ENCODE peak calls at places on chromosomes 12 and 14, in five cellular contexts. One of them, this sample, is unnamed. For H3K27me3, the result is how much of the 10 kb centered on the place peaks cover.

GRCh38 chr12:112347521-112347920 is 34.7 kb downstream of the HECTD4 start:
- DNase-seq in CD8-positive, alpha-beta T cell: no peak
- DNase-seq in heart right ventricle: no peak
- DNase-seq in esophagus squamous epithelium: no peak
- DNase-seq in GM23338: no peak
- DNase-seq in this sample: no peak

GRCh38 chr12:50620050-50620974 is 115.5 kb downstream of the DIP2B start:
- DNase-seq in CD8-positive, alpha-beta T cell: no peak
- DNase-seq in heart right ventricle: no peak
- DNase-seq in esophagus squamous epithelium: no peak
- DNase-seq in GM23338: peak
- DNase-seq in this sample: no peak

GRCh38 chr14:54213531-54213930 is 183.3 kb upstream of the CDKN3 start:
- DNase-seq in CD8-positive, alpha-beta T cell: no peak
- DNase-seq in heart right ventricle: no peak
- DNase-seq in esophagus squamous epithelium: no peak
- DNase-seq in GM23338: no peak
- DNase-seq in this sample: no peak

GRCh38 chr14:33950320-33951182 is at the start of gene EGLN3:
- DNase-seq in CD8-positive, alpha-beta T cell: no peak
- DNase-seq in heart right ventricle: peak
- DNase-seq in esophagus squamous epithelium: no peak
- DNase-seq in GM23338: peak
- DNase-seq in this sample: peak

GRCh38 chr12:100741084-100741711 is 53.4 kb upstream of the ANO4 start:
- DNase-seq in CD8-positive, alpha-beta T cell: no peak
- DNase-seq in heart right ventricle: no peak
- DNase-seq in esophagus squamous epithelium: no peak
- DNase-seq in GM23338: peak
- DNase-seq in this sample: no peak

GRCh38 chr12:93387780-93388179 is 10.1 kb downstream of the NUDT4 start:
- DNase-seq in CD8-positive, alpha-beta T cell: no peak
- DNase-seq in heart right ventricle: no peak
- DNase-seq in esophagus squamous epithelium: no peak
- DNase-seq in GM23338: no peak
- DNase-seq in this sample: no peak

GRCh38 chr14:90454041-90455000 is 57.5 kb downstream of the CALM1 start:
- DNase-seq in CD8-positive, alpha-beta T cell: no peak
- DNase-seq in heart right ventricle: peak
- DNase-seq in esophagus squamous epithelium: no peak
- DNase-seq in GM23338: peak
- DNase-seq in this sample: no peak

GRCh38 chr12:89947437-89948265 is 239.0 kb upstream of the ATP2B1 start:
- DNase-seq in CD8-positive, alpha-beta T cell: no peak
- DNase-seq in heart right ventricle: no peak
- DNase-seq in esophagus squamous epithelium: no peak
- DNase-seq in GM23338: peak
- DNase-seq in this sample: no peak

GRCh38 chr12:75489613-75490210 is 9.2 kb downstream of the GLIPR1 start:
- DNase-seq in CD8-positive, alpha-beta T cell: no peak
- DNase-seq in heart right ventricle: no peak
- DNase-seq in esophagus squamous epithelium: no peak
- DNase-seq in GM23338: peak
- DNase-seq in this sample: no peak

GRCh38 chr14:102554835-102555819 is 37.3 kb upstream of the RCOR1 start:
- DNase-seq in CD8-positive, alpha-beta T cell: peak
- DNase-seq in heart right ventricle: peak
- DNase-seq in esophagus squamous epithelium: no peak
- DNase-seq in GM23338: peak
- DNase-seq in this sample: peak

GRCh38 chr12:93599192-93599591 is 26.7 kb downstream of the SOCS2 start:
- DNase-seq in CD8-positive, alpha-beta T cell: no peak
- DNase-seq in heart right ventricle: no peak
- DNase-seq in esophagus squamous epithelium: no peak
- DNase-seq in GM23338: no peak
- DNase-seq in this sample: no peak

GRCh38 chr12:105677672-105678071 is 347.2 kb downstream of the C12orf75 start:
- DNase-seq in CD8-positive, alpha-beta T cell: no peak
- DNase-seq in heart right ventricle: no peak
- DNase-seq in esophagus squamous epithelium: no peak
- DNase-seq in GM23338: no peak
- DNase-seq in this sample: no peak

GRCh38 chr12:15846887-15847286 is 35.3 kb upstream of the STRAP start:
- DNase-seq in CD8-positive, alpha-beta T cell: no peak
- DNase-seq in heart right ventricle: no peak
- DNase-seq in esophagus squamous epithelium: no peak
- DNase-seq in GM23338: no peak
- DNase-seq in this sample: no peak

GRCh38 chr14:59254911-59255545 is 66.6 kb downstream of the DAAM1 start:
- DNase-seq in CD8-positive, alpha-beta T cell: no peak
- DNase-seq in heart right ventricle: no peak
- DNase-seq in esophagus squamous epithelium: no peak
- DNase-seq in GM23338: no peak
- DNase-seq in this sample: no peak

GRCh38 chr12:116346751-116347150 is 69.3 kb upstream of the MED13L start:
- DNase-seq in CD8-positive, alpha-beta T cell: no peak
- DNase-seq in heart right ventricle: no peak
- DNase-seq in esophagus squamous epithelium: no peak
- DNase-seq in GM23338: no peak
- DNase-seq in this sample: no peak

GRCh38 chr12:113289361-113289760 is 45.5 kb downstream of the SLC8B1 start:
- DNase-seq in CD8-positive, alpha-beta T cell: no peak
- DNase-seq in heart right ventricle: no peak
- DNase-seq in esophagus squamous epithelium: no peak
- DNase-seq in GM23338: no peak
- DNase-seq in this sample: no peak

GRCh38 chr14:102164241-102164641 is 24.5 kb downstream of the WDR20 start:
- DNase-seq in CD8-positive, alpha-beta T cell: no peak
- DNase-seq in heart right ventricle: no peak
- DNase-seq in esophagus squamous epithelium: no peak
- DNase-seq in GM23338: no peak
- DNase-seq in this sample: no peak

GRCh38 chr12:125140239-125140917 is 75.1 kb downstream of the AACS start:
- DNase-seq in CD8-positive, alpha-beta T cell: no peak
- DNase-seq in heart right ventricle: no peak
- DNase-seq in esophagus squamous epithelium: no peak
- DNase-seq in GM23338: peak
- DNase-seq in this sample: no peak

GRCh38 chr12:116384629-116385485 is 107.4 kb upstream of the MED13L start:
- DNase-seq in CD8-positive, alpha-beta T cell: no peak
- DNase-seq in heart right ventricle: no peak
- DNase-seq in esophagus squamous epithelium: no peak
- DNase-seq in GM23338: peak
- DNase-seq in this sample: no peak

GRCh38 chr14:35384386-35385041 is 20.0 kb downstream of the NFKBIA start:
- DNase-seq in CD8-positive, alpha-beta T cell: no peak
- DNase-seq in heart right ventricle: peak
- DNase-seq in esophagus squamous epithelium: no peak
- DNase-seq in GM23338: no peak
- DNase-seq in this sample: no peak

GRCh38 chr14:85090681-85091080 is 439.3 kb upstream of the FLRT2 start:
- DNase-seq in CD8-positive, alpha-beta T cell: no peak
- DNase-seq in heart right ventricle: no peak
- DNase-seq in esophagus squamous epithelium: no peak
- DNase-seq in GM23338: no peak
- DNase-seq in this sample: no peak

GRCh38 chr12:47868041-47868440 is 36.8 kb downstream of the VDR start:
- DNase-seq in CD8-positive, alpha-beta T cell: no peak
- DNase-seq in heart right ventricle: no peak
- DNase-seq in esophagus squamous epithelium: no peak
- DNase-seq in GM23338: no peak
- DNase-seq in this sample: no peak

GRCh38 chr12:89539425-89540117 is 13.7 kb upstream of the POC1B start:
- DNase-seq in CD8-positive, alpha-beta T cell: no peak
- DNase-seq in heart right ventricle: no peak
- DNase-seq in esophagus squamous epithelium: no peak
- DNase-seq in GM23338: no peak
- DNase-seq in this sample: no peak

GRCh38 chr14:90518941-90519256 is 122.1 kb downstream of the CALM1 start:
- DNase-seq in CD8-positive, alpha-beta T cell: no peak
- DNase-seq in heart right ventricle: no peak
- DNase-seq in esophagus squamous epithelium: no peak
- DNase-seq in GM23338: peak
- DNase-seq in this sample: peak

GRCh38 chr14:104974665-104975390 is 3.3 kb downstream of the AHNAK2 start:
- DNase-seq in CD8-positive, alpha-beta T cell: no peak
- DNase-seq in heart right ventricle: peak
- DNase-seq in esophagus squamous epithelium: no peak
- DNase-seq in GM23338: no peak
- DNase-seq in this sample: no peak

GRCh38 chr14:92644601-92645515 is 103.6 kb downstream of the LGMN start:
- DNase-seq in CD8-positive, alpha-beta T cell: no peak
- DNase-seq in heart right ventricle: no peak
- DNase-seq in esophagus squamous epithelium: no peak
- DNase-seq in GM23338: no peak
- DNase-seq in this sample: no peak

DNA sequence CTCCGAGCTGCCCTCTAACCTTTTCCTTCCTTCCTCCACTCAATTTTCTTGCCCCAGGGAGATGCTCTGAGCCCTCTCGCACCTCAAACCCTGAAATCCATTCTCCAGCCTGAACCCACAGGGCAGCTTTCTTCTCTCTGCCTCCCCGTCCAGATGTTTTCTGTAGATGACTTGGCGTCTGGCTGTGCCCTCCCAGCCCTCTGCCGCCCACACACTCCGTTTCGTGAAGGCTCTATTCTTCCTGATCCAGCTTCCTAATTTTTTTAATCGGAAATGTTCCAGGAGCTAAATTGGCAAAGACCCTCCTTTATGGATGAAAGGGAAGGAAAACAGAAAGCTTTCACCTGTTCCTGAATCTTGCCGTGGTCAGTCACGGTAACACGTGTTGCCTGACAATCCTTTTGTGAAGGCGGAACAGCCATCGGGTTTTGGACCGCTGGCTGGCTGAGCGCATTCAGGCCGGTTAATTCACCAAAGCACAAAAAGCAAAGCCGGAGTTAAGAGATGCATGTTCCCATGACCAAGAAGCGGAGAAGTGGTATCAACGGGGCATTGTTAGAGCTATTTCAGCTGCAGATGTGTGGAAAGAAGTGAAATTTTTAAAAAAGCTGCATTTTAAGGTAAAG is 70.2 kb upstream of the FBRSL1 start:
- DNase-seq in CD8-positive, alpha-beta T cell: no peak
- DNase-seq in heart right ventricle: no peak
- DNase-seq in esophagus squamous epithelium: no peak
- DNase-seq in GM23338: no peak
- DNase-seq in this sample: no peak
- H3K27me3 ChIP-seq in CD8-positive, alpha-beta T cell: under half
- H3K27me3 ChIP-seq in heart right ventricle: half or more
- H3K27me3 ChIP-seq in esophagus squamous epithelium: half or more
- H3K27me3 ChIP-seq in GM23338: half or more
- H3K27me3 ChIP-seq in this sample: under half

DNA sequence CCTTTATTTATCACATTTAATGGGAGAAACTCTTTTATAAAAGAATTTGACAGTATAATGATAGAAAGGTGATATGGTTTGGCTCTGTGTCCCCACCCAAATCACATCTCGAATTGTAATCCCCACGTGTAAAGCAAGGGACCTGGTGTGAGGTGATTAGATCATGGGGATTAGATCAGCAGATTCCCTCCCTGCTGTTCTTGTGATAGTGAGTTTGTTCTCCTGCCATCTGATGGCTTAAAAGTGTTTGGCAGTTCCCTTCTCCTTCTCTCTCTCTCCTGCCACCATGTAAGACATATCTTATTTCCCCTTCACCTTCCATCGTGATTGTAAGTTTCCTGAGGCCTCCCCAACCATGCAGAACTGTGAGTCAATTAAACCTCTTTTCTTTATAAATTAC is 1110.3 kb downstream of the FLRT2 start:
- DNase-seq in CD8-positive, alpha-beta T cell: no peak
- DNase-seq in heart right ventricle: no peak
- DNase-seq in esophagus squamous epithelium: no peak
- DNase-seq in GM23338: peak
- DNase-seq in this sample: no peak
- H3K27me3 ChIP-seq in CD8-positive, alpha-beta T cell: under half
- H3K27me3 ChIP-seq in heart right ventricle: under half
- H3K27me3 ChIP-seq in esophagus squamous epithelium: under half
- H3K27me3 ChIP-seq in GM23338: under half
- H3K27me3 ChIP-seq in this sample: under half

GRCh38 chr14:99728981-99729451 is 44.9 kb downstream of the CYP46A1 start:
- DNase-seq in CD8-positive, alpha-beta T cell: no peak
- DNase-seq in heart right ventricle: no peak
- DNase-seq in esophagus squamous epithelium: no peak
- DNase-seq in GM23338: no peak
- DNase-seq in this sample: no peak
- H3K27me3 ChIP-seq in CD8-positive, alpha-beta T cell: under half
- H3K27me3 ChIP-seq in heart right ventricle: under half
- H3K27me3 ChIP-seq in esophagus squamous epithelium: half or more
- H3K27me3 ChIP-seq in GM23338: under half
- H3K27me3 ChIP-seq in this sample: under half

GRCh38 chr12:132601171-132601883 is 9.1 kb downstream of the LRCOL1 start:
- DNase-seq in CD8-positive, alpha-beta T cell: no peak
- DNase-seq in heart right ventricle: no peak
- DNase-seq in esophagus squamous epithelium: no peak
- DNase-seq in GM23338: no peak
- DNase-seq in this sample: no peak

GRCh38 chr12:132602578-132603239 is 7.7 kb downstream of the LRCOL1 start:
- DNase-seq in CD8-positive, alpha-beta T cell: no peak
- DNase-seq in heart right ventricle: peak
- DNase-seq in esophagus squamous epithelium: no peak
- DNase-seq in GM23338: no peak
- DNase-seq in this sample: no peak

GRCh38 chr12:132604108-132605054 is 6.0 kb downstream of the LRCOL1 start:
- DNase-seq in CD8-positive, alpha-beta T cell: no peak
- DNase-seq in heart right ventricle: peak
- DNase-seq in esophagus squamous epithelium: no peak
- DNase-seq in GM23338: no peak
- DNase-seq in this sample: no peak

GRCh38 chr12:132605055-132605441 is 5.3 kb downstream of the LRCOL1 start:
- DNase-seq in CD8-positive, alpha-beta T cell: no peak
- DNase-seq in heart right ventricle: no peak
- DNase-seq in esophagus squamous epithelium: no peak
- DNase-seq in GM23338: no peak
- DNase-seq in this sample: no peak

DNA sequence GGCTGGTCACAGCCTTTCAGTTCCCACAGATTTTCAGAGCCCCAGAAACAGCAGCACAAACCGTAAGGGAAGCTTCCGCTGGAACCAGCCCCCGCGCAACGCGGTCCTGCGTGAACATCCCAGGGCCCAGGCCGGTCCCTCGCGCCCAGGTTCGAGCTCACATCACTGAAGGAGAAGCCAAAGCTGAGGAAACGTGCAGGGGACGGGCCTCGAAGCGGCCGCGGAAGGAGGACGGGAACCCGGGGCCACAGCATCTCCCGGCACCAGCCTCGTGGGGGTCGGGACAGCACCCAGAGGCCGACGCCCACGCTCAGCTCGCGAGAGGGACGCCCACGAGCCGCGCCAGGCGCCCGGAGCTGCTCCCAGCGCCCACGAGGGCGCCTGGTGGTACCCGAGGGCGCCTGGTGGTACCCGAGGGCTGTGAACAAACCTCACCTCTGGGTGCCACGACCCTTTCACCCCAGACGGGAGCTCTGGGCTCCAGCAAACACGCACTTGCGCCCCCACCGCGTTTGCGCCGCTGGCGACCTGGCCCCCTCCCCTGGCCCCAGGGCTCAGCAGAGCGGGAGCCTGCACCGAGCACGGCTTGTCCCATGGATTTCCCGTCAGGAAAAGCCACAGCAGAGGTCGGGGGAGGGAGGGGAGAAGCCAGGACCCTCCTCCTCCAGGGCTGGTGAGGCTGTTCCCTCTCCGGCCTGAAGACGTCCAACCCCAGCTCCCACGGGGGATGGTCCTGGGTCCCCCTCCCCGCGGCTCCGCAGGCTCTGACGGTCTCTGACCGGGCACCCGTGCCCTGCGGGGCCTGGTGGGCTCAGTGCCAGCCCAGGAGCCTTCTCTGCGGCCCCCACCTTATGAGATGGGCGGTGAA is 6.9 kb downstream of the LRCOL1 start:
- DNase-seq in CD8-positive, alpha-beta T cell: no peak
- DNase-seq in heart right ventricle: no peak
- DNase-seq in esophagus squamous epithelium: no peak
- DNase-seq in GM23338: no peak
- DNase-seq in this sample: no peak
- H3K27me3 ChIP-seq in CD8-positive, alpha-beta T cell: under half
- H3K27me3 ChIP-seq in heart right ventricle: half or more
- H3K27me3 ChIP-seq in esophagus squamous epithelium: half or more
- H3K27me3 ChIP-seq in GM23338: half or more
- H3K27me3 ChIP-seq in this sample: under half

This sample was measured in CD4-positive, alpha-beta T cell.